ENCODE peak calls at places on chromosomes 13 and 19, in ten cellular contexts. R, A, H, E, S, C, N, T, M and O are unnamed samples.
A peak's percentile ranks its signal among the peaks of the same experiment; 100 is the strongest.

GRCh38 chr19:8238251-8238650 is 29.1 kb downstream of the CERS4 start:
- DNase-seq in E (peak; percentile 32), H (no peak), R (no peak), C (no peak), A (no peak), N (no peak), T (no peak), S (no peak), M (no peak), O (no peak)

GRCh38 chr13:41835871-41836270 is 125.0 kb downstream of the VWA8 start:
- DNase-seq in A (no peak), T (no peak), H (no peak), N (no peak), C (no peak), S (no peak), E (no peak), R (no peak), M (peak; percentile 53), O (peak; percentile 35)

GRCh38 chr19:18879579-18880373 is 16.2 kb downstream of the CERS1 start:
- DNase-seq in H (no peak), R (no peak), A (no peak), T (no peak), N (peak; percentile 80), M (peak; percentile 22), C (no peak), S (peak; percentile 5), E (peak; percentile 94), O (no peak)

GRCh38 chr13:60583196-60583908 is 186.3 kb downstream of the TDRD3 start:
- DNase-seq in E (peak; percentile 66), T (no peak), C (no peak), A (no peak), S (no peak), M (peak; percentile 9), R (no peak), H (no peak), N (no peak), O (no peak)

GRCh38 chr19:15623711-15624318 is 8.8 kb downstream of the CYP4F8 start:
- DNase-seq in S (no peak), T (no peak), H (no peak), E (no peak), A (no peak), M (no peak), N (no peak), R (no peak), C (no peak), O (no peak)

GRCh38 chr13:21405309-21405708 is 53.8 kb downstream of the ZDHHC20 start:
- DNase-seq in A (no peak), R (no peak), H (no peak), M (no peak), N (no peak), T (no peak), C (no peak), S (no peak), E (no peak), O (no peak)

GRCh38 chr19:48450863-48451262 is 4.5 kb upstream of the KCNJ14 start:
- DNase-seq in S (no peak), E (peak; percentile 51), N (no peak), M (no peak), C (no peak), H (no peak), R (no peak), T (no peak), A (no peak), O (no peak)

GRCh38 chr19:1243768-1244692 is 2.5 kb downstream of the ATP5F1D start:
- DNase-seq in C (peak; percentile 76), R (no peak), E (peak; percentile 98), N (peak; percentile 92), M (peak; percentile 71), T (peak; percentile 79), H (peak; percentile 58), S (peak; percentile 47), A (peak; percentile 94), O (peak; percentile 81)

GRCh38 chr19:35797663-35798062 is 15.0 kb downstream of the PRODH2 start:
- DNase-seq in C (peak; percentile 22), R (no peak), A (peak; percentile 77), T (no peak), N (no peak), S (no peak), H (no peak), E (peak; percentile 89), M (no peak), O (peak; percentile 49)

GRCh38 chr13:110618167-110618566 is 2.8 kb downstream of the NAXD start:
- DNase-seq in T (no peak), N (no peak), R (no peak), S (no peak), A (no peak), E (peak; percentile 36), H (no peak), M (no peak), C (no peak), O (no peak)

GRCh38 chr13:20389696-20390525 is 135.7 kb downstream of the CRYL1 start:
- DNase-seq in C (no peak), M (no peak), R (no peak), S (no peak), N (no peak), H (no peak), T (no peak), E (no peak), A (no peak), O (no peak)

GRCh38 chr19:588758-589692 is 656 bp upstream of the HCN2 start:
- DNase-seq in C (no peak), E (peak; percentile 82), A (no peak), T (no peak), R (no peak), N (no peak), H (no peak), M (no peak), S (peak; percentile 87), O (peak; percentile 55)

GRCh38 chr19:40502647-40503046 is 35.8 kb downstream of the SPTBN4 start:
- DNase-seq in N (no peak), A (no peak), M (peak; percentile 21), S (no peak), C (no peak), T (no peak), H (no peak), E (peak; percentile 79), R (no peak), O (peak; percentile 55)

GRCh38 chr19:3682741-3683404 is 17.4 kb downstream of the PIP5K1C start:
- DNase-seq in C (no peak), M (no peak), N (no peak), R (no peak), S (no peak), H (no peak), T (no peak), E (no peak), A (no peak), O (no peak)

GRCh38 chr19:21210037-21210621 is 68.3 kb downstream of the ZNF431 start:
- DNase-seq in C (no peak), T (no peak), S (no peak), H (peak; percentile 2), M (no peak), E (no peak), R (no peak), A (no peak), N (no peak), O (no peak)

GRCh38 chr19:51083181-51083580 is 494 bp upstream of the KLK14 start:
- DNase-seq in A (no peak), M (no peak), C (no peak), T (no peak), H (no peak), S (no peak), N (no peak), R (no peak), E (no peak), O (no peak)

GRCh38 chr13:25756916-25757315 is 294.9 kb downstream of the SHISA2 start:
- DNase-seq in A (no peak), R (no peak), S (peak; percentile 19), T (no peak), E (peak; percentile 46), H (no peak), N (no peak), M (no peak), C (no peak), O (no peak)

GRCh38 chr13:101204270-101205011 is 211.9 kb downstream of the NALCN start:
- DNase-seq in A (no peak), M (no peak), E (no peak), N (no peak), H (no peak), T (no peak), S (peak; percentile 24), R (no peak), C (no peak), O (peak; percentile 95)

GRCh38 chr19:14528419-14529253 is 758 bp upstream of the TECR start:
- DNase-seq in A (peak; percentile 57), S (no peak), H (no peak), M (no peak), R (no peak), T (no peak), N (no peak), C (no peak), E (no peak), O (no peak)

GRCh38 chr19:9431475-9431874 is 3.9 kb downstream of the ZNF266 start:
- DNase-seq in T (no peak), S (peak; percentile 1), A (no peak), M (peak; percentile 58), E (peak; percentile 73), C (peak; percentile 15), H (no peak), N (no peak), R (peak; percentile 7), O (peak; percentile 15)

GRCh38 chr19:57559008-57559403 is 657 bp downstream of the ZNF550 start:
- DNase-seq in N (no peak), R (no peak), S (no peak), M (no peak), C (peak; percentile 6), H (peak; percentile 4), E (peak; percentile 65), A (no peak), T (no peak), O (no peak)

GRCh38 chr13:96130818-96131217 is 40.9 kb downstream of the HS6ST3 start:
- DNase-seq in S (no peak), H (no peak), N (no peak), T (no peak), R (no peak), A (no peak), M (no peak), E (peak; percentile 12), C (no peak), O (no peak)

GRCh38 chr13:108618233-108618632 is 11.2 kb upstream of the MYO16 start:
- DNase-seq in M (no peak), C (no peak), N (no peak), S (no peak), E (no peak), T (no peak), R (no peak), H (no peak), A (no peak), O (no peak)

GRCh38 chr13:28375250-28375930 is 119.5 kb downstream of the FLT1 start:
- DNase-seq in S (no peak), R (no peak), E (no peak), N (no peak), T (no peak), C (no peak), A (no peak), H (no peak), M (no peak), O (peak; percentile 64)

GRCh38 chr19:55683449-55684261 is 8.6 kb downstream of the EPN1 start:
- DNase-seq in S (no peak), C (no peak), E (no peak), N (peak; percentile 82), A (peak; percentile 76), H (no peak), R (no peak), T (no peak), M (no peak), O (no peak)

GRCh38 chr19:41095703-41096102 is 7.5 kb downstream of the CYP2A13 start:
- DNase-seq in A (no peak), T (no peak), M (no peak), H (no peak), C (no peak), R (no peak), S (no peak), N (no peak), E (peak; percentile 80), O (no peak)

GRCh38 chr19:19026299-19026971 is 6.9 kb downstream of the SUGP2 start:
- DNase-seq in T (no peak), H (no peak), A (peak; percentile 83), R (no peak), S (no peak), M (no peak), E (peak; percentile 3), C (no peak), N (no peak), O (no peak)

GRCh38 chr13:44218501-44219240 is 155.0 kb upstream of the SERP2 start:
- DNase-seq in S (peak; percentile 58), N (no peak), R (no peak), A (peak; percentile 81), T (peak; percentile 21), H (no peak), M (no peak), E (no peak), C (no peak), O (no peak)